ENCODE peak calls at places on chromosomes 16 and 17, in ten cellular contexts. Y is lung, P is heart left ventricle, K is fibroblast of the aortic adventitia, L is Peyer's patch, O is lower leg skin, A is kidney, D is AG09309, S is stomach, F is A549. E is an unnamed sample.

GRCh38 chr16:23182675-23183485 is at the start of gene SCNN1G:
- DNase-seq in S (peak; percentile 31), K (no peak), D (no peak), Y (peak; percentile 67), L (no peak), O (no peak), P (no peak), F (no peak), A (peak; percentile 73), E (no peak)

GRCh38 chr16:81094771-81095251 is 1.4 kb downstream of the GCSH start:
- DNase-seq in L (no peak), D (no peak), K (peak; percentile 51), P (no peak), O (peak; percentile 60), F (no peak), S (no peak), Y (no peak), A (no peak), E (peak; percentile 66)

GRCh38 chr16:4059969-4060368 is 56.3 kb downstream of the ADCY9 start:
- DNase-seq in D (no peak), Y (no peak), F (no peak), S (no peak), A (no peak), K (no peak), L (no peak), O (peak; percentile 70), P (no peak), E (no peak)

GRCh38 chr17:55641559-55642160 is 81.0 kb downstream of the TMEM100 start:
- DNase-seq in A (no peak), K (peak; percentile 78), Y (peak; percentile 70), F (peak; percentile 73), L (peak; percentile 41), D (peak; percentile 11), O (peak; percentile 92), P (peak; percentile 63), S (peak; percentile 49), E (peak; percentile 75)

GRCh38 chr17:35799942-35800341 is 4.5 kb upstream of the MMP28 start:
- DNase-seq in L (no peak), F (peak; percentile 50), K (peak; percentile 71), A (no peak), P (peak; percentile 80), D (no peak), Y (peak; percentile 87), S (peak; percentile 89), O (no peak), E (no peak)

GRCh38 chr17:45227101-45227591 is 5.5 kb downstream of the FMNL1 start:
- DNase-seq in K (no peak), L (peak; percentile 79), O (peak; percentile 88), D (no peak), Y (no peak), P (no peak), F (no peak), A (no peak), S (no peak), E (peak; percentile 29)

GRCh38 chr17:68697850-68698313 is 96.7 kb upstream of the FAM20A start:
- DNase-seq in O (no peak), P (no peak), K (peak; percentile 97), L (no peak), Y (no peak), A (no peak), S (peak; percentile 31), F (no peak), D (no peak), E (peak; percentile 93)

GRCh38 chr17:42920922-42921321 is 20.3 kb downstream of the G6PC1 start:
- DNase-seq in P (peak; percentile 70), F (no peak), S (peak; percentile 30), Y (peak; percentile 36), O (no peak), A (no peak), D (no peak), K (no peak), L (no peak), E (no peak)

DNA sequence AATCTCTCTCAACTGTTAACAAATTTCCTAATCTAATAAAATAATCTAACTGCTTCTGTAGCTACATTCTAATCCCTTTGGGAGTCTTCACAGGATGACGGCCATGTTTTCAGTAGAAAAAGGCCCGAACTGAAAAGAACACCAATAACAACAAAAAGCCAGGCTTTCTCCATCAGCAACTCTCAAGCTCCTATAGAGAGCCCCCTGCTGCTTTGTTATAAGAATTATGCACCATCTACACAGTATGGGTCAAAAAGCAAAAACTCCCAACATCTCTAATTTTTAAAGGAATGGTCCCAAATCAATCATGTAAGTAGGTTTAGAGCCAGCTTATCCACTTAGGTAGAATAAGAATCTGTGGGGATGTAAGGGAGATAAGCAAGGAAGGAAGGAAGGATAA is 163.6 kb upstream of the C17orf78 start:
- DNase-seq in K (peak; percentile 7), S (no peak), L (no peak), Y (no peak), D (no peak), F (no peak), O (no peak), A (no peak), P (no peak), E (peak; percentile 11)
- H3K4me3 ChIP-seq in K (no peak overlapping the region), S (no peak overlapping the region), L (no peak overlapping the region), Y (no peak overlapping the region), D (no peak overlapping the region), F (no peak overlapping the region), O (no peak overlapping the region), A (no peak overlapping the region), P (no peak overlapping the region), E (no peak overlapping the region)

DNA sequence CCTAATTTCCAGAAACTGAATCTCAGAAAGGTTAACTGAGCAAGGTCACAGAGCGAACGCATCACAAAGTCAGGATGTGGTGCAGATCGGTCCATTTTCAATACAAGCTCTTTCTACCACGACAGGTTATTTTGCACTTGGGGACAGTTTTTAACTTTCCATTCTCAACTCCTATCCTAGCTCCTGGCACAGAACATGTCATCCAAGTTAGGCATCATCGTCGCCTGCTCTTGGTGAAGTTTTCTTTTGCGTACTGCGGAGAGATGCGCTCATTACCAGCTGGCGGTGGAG is 15.5 kb upstream of the ERN1 start:
- DNase-seq in Y (no peak), P (no peak), K (no peak), D (no peak), S (no peak), A (no peak), L (no peak), F (no peak), O (no peak), E (no peak)
- TF ChIP-seq CTCF in Y (no peak), P (no peak), K (no peak), D (no peak), S (no peak), A (no peak), L (no peak), F (no peak), O (no peak), E (no peak)

GRCh38 chr16:87380403-87380802 is 3.2 kb downstream of the FBXO31 start:
- DNase-seq in P (no peak), Y (no peak), A (no peak), K (no peak), O (no peak), D (no peak), F (no peak), S (no peak), L (no peak), E (no peak)
- H3K4me3 ChIP-seq in P (peak overlapping the region; percentile 70), Y (no peak overlapping the region), A (no peak overlapping the region), K (peak overlapping the region; percentile 80), O (no peak overlapping the region), D (no peak overlapping the region), F (no peak overlapping the region), S (peak overlapping the region; percentile 63), L (peak overlapping the region; percentile 89), E (no peak overlapping the region)

GRCh38 chr16:10964039-10964890 is 19.9 kb downstream of the CLEC16A start:
- DNase-seq in L (peak; percentile 79), P (peak; percentile 82), A (peak; percentile 92), O (peak; percentile 96), S (peak; percentile 87), Y (peak; percentile 81), K (peak; percentile 84), D (no peak), F (peak; percentile 70), E (peak; percentile 82)
- TF ChIP-seq CTCF in L (peak; percentile 93), P (peak; percentile 98), A (peak; percentile 91), O (peak; percentile 96), S (peak; percentile 93), Y (peak; percentile 97), K (peak; percentile 95), D (peak; percentile 97), F (peak; percentile 93), E (peak; percentile 93)

GRCh38 chr17:80704894-80705293 is 160.3 kb downstream of the RPTOR start:
- DNase-seq in K (no peak), P (no peak), F (no peak), D (no peak), A (no peak), S (no peak), O (no peak), Y (no peak), L (no peak), E (no peak)

GRCh38 chr17:80705988-80706387 is 161.3 kb downstream of the RPTOR start:
- DNase-seq in O (no peak), Y (no peak), F (no peak), D (no peak), S (no peak), A (no peak), P (no peak), L (no peak), K (no peak), E (no peak)

GRCh38 chr17:80704381-80704819 is 159.8 kb downstream of the RPTOR start:
- DNase-seq in F (no peak), A (no peak), S (no peak), Y (no peak), P (no peak), O (no peak), L (no peak), K (peak; percentile 7), D (no peak), E (peak; percentile 40)

GRCh38 chr17:80701730-80702129 is 157.1 kb downstream of the RPTOR start:
- DNase-seq in Y (no peak), D (no peak), A (no peak), O (no peak), K (no peak), L (no peak), F (no peak), S (no peak), P (no peak), E (no peak)

DNA sequence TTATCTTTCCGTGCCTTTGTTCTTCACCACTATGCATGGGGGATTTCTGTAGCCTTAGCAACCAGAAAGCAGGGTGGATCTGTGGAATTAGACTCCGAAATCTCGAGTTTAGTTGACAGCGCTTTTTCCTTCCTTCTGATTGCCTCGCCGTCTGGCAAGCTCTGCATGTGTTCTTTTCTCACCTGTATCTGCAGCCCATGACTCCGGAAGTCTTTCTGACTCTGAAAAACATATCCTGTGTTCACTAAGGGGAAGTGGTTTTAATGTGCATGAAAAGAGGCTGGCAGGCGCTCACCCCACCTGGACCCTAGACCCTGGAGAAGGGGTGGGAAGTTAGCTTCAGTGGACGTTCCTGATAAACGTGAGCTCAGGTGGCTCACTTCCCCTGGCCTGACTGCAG is 158.5 kb downstream of the RPTOR start:
- DNase-seq in F (no peak), A (no peak), Y (no peak), K (no peak), D (no peak), P (no peak), S (no peak), L (no peak), O (no peak), E (no peak)
- H3K4me3 ChIP-seq in F (no peak overlapping the region), A (no peak overlapping the region), Y (no peak overlapping the region), K (no peak overlapping the region), D (no peak overlapping the region), P (no peak overlapping the region), S (no peak overlapping the region), L (no peak overlapping the region), O (no peak overlapping the region), E (no peak overlapping the region)

E was measured in fibroblast of mammary gland.